ENCODE peak calls at places on chromosomes 6 and 20, in eight cellular contexts. C is psoas muscle, K is fibroblast of lung, X is heart left ventricle, T is SK-N-SH, B is left ventricle myocardium inferior, I is K562, U is adrenal gland. G is an unnamed sample. For H3K9me3, H3K27me3 and H3K4me1, the result is how much of the 10 kb centered on the place peaks cover.

GRCh38 chr6:12529364-12530019 is 187.1 kb upstream of the PHACTR1 start:
- DNase-seq in C (no peak), K (no peak), X (no peak), T (no peak), B (no peak), I (no peak), U (no peak), G (no peak)

GRCh38 chr6:88072462-88072861 is 24.8 kb downstream of the SPACA1 start:
- DNase-seq in C (no peak), K (no peak), X (no peak), T (no peak), B (no peak), I (no peak), U (no peak), G (no peak)

GRCh38 chr6:170480045-170480714 is 72.9 kb downstream of the PSMB1 start:
- DNase-seq in C (no peak), K (no peak), X (no peak), T (no peak), B (peak), I (no peak), U (no peak), G (peak)

GRCh38 chr20:48769111-48769879 is 58.5 kb downstream of the PREX1 start:
- DNase-seq in C (no peak), K (peak), X (no peak), T (no peak), B (no peak), I (peak), U (no peak), G (no peak)

GRCh38 chr6:97136644-97137358 is 146.2 kb downstream of the MMS22L start:
- DNase-seq in C (no peak), K (no peak), X (no peak), T (peak), B (no peak), I (no peak), U (no peak), G (no peak)

GRCh38 chr6:159969921-159970320 is 1.0 kb downstream of the IGF2R start:
- DNase-seq in C (no peak), K (peak), X (no peak), T (peak), B (no peak), I (peak), U (peak), G (peak)

GRCh38 chr6:114007451-114007953 is 36.6 kb upstream of the HDAC2 start:
- DNase-seq in C (no peak), K (peak), X (no peak), T (no peak), B (no peak), I (no peak), U (no peak), G (no peak)

GRCh38 chr6:113620372-113620771 is 236.8 kb upstream of the MARCKS start:
- DNase-seq in C (no peak), K (peak), X (no peak), T (no peak), B (no peak), I (no peak), U (no peak), G (no peak)

GRCh38 chr6:45801471-45802289 is 214.0 kb downstream of the CLIC5 start:
- DNase-seq in C (no peak), K (peak), X (no peak), T (no peak), B (no peak), I (no peak), U (no peak), G (no peak)

GRCh38 chr20:41800040-41800439 is 181.9 kb upstream of the CHD6 start:
- DNase-seq in C (no peak), K (no peak), X (no peak), T (no peak), B (no peak), I (no peak), U (no peak), G (no peak)

GRCh38 chr6:17877196-17877889 is 110.1 kb downstream of the KIF13A start:
- DNase-seq in C (no peak), K (peak), X (no peak), T (no peak), B (no peak), I (no peak), U (no peak), G (peak)

GRCh38 chr20:45578151-45578660 is 878 bp downstream of the WFDC8 start:
- DNase-seq in C (no peak), K (no peak), X (no peak), T (no peak), B (no peak), I (no peak), U (no peak), G (no peak)

GRCh38 chr6:6633898-6634734 is 45.6 kb downstream of the LY86 start:
- DNase-seq in C (no peak), K (no peak), X (no peak), T (no peak), B (no peak), I (no peak), U (no peak), G (no peak)

GRCh38 chr20:37526839-37527637 is 638 bp downstream of the BLCAP start:
- DNase-seq in C (peak), K (peak), X (no peak), T (peak), B (no peak), I (peak), U (no peak), G (peak)

DNA sequence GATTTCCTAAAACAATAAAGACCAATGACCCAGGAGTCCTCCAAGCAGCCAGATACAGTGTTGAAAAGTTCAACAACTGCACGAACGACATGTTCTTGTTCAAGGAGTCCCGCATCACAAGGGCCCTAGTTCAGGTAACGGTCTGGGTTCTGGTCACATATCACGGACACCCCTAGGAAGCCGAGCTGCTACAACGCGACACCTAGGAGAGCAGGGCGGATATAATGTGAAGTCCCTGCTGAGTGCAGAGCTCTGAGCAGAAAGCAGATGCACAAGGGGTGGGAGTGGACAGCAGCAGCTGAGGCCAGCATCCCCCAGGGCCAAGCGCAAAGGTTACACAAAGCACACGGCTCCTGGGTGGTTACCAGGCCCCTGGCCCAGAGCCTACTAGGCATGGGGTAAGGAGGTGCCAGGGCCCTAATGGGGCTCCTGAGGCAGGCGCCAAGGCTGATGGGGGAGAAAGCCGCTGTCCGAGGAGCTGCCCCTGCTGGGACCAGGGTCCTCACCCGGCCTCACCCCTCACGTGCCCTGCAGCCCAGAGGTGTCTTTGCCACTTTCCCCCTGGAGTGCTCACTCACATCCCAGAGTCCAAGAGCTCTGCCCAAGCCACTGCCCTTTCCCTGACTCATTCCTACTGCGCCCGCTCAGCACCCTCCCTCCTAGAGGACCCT is 8.4 kb downstream of the CST7 start:
- DNase-seq in C (no peak), K (no peak), X (no peak), T (no peak), B (no peak), I (no peak), U (no peak), G (no peak)
- H3K9me3 ChIP-seq in C (under half), K (under half), X (under half), T (under half), B (under half), I (under half), U (under half), G (under half)

DNA sequence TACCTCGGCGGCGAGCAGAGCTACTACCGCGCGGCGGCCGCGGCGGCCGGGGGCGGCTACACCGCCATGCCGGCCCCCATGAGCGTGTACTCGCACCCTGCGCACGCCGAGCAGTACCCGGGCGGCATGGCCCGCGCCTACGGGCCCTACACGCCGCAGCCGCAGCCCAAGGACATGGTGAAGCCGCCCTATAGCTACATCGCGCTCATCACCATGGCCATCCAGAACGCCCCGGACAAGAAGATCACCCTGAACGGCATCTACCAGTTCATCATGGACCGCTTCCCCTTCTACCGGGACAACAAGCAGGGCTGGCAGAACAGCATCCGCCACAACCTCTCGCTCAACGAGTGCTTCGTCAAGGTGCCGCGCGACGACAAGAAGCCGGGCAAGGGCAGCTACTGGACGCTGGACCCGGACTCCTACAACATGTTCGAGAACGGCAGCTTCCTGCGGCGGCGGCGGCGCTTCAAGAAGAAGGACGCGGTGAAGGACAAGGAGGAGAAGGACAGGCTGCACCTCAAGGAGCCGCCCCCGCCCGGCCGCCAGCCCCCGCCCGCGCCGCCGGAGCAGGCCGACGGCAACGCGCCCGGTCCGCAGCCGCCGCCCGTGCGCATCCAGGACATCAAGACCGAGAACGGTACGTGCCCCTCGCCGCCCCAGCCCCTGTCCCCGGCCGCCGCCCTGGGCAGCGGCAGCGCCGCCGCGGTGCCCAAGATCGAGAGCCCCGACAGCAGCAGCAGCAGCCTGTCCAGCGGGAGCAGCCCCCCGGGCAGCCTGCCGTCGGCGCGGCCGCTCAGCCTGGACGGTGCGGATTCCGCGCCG is 994 bp downstream of the FOXC1 start:
- DNase-seq in C (peak), K (peak), X (no peak), T (no peak), B (no peak), I (no peak), U (peak), G (peak)
- H3K27me3 ChIP-seq in C (under half), K (under half), X (under half), T (under half), B (half or more), I (under half), U (half or more), G (under half)

DNA sequence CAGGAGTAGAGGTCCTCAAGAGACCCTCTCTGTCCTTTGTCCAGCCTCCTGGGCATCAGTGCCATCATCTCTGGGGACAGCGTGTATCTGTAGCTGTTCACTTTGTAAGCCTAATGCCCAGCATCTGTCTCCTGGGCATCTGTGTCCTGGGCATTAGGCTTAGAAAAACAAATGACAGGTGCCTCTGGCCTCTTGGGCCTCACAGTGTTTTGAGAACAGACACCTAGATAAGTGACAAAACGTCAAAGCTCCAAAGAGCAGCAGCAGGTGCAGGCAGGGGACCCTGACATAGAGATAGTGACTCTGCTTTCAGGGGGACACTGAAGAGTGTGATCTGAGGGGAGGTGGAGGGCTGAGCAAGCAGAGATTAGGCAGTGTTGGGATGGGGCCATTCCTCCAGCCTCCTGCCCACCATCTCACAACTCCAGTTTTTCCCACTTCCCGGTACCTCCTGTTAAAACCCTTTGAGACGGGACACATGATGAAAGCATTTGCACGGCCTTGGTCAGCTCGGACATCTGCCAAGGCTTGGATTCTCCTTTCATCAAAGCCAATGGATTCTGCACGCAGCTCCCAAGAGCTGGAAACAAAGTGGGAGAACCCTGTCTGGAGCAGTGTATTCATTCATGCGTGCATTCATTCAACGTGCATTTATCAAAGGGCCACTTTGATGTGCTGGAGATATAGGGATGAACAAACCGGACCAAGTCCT is 55.5 kb upstream of the CD93 start:
- DNase-seq in C (peak), K (peak), X (no peak), T (no peak), B (no peak), I (no peak), U (peak), G (no peak)
- H3K4me1 ChIP-seq in C (half or more), K (under half), X (under half), T (under half), B (under half), I (half or more), U (under half), G (under half)

GRCh38 chr6:4846387-4846786 is 70.2 kb downstream of the CDYL start:
- DNase-seq in C (no peak), K (no peak), X (no peak), T (no peak), B (no peak), I (no peak), U (no peak), G (no peak)

GRCh38 chr6:4849214-4849613 is 73.0 kb downstream of the CDYL start:
- DNase-seq in C (no peak), K (peak), X (no peak), T (no peak), B (no peak), I (no peak), U (no peak), G (peak)

GRCh38 chr6:4840169-4840568 is 64.0 kb downstream of the CDYL start:
- DNase-seq in C (no peak), K (no peak), X (no peak), T (no peak), B (no peak), I (no peak), U (no peak), G (no peak)

GRCh38 chr6:4848382-4849068 is 72.3 kb downstream of the CDYL start:
- DNase-seq in C (no peak), K (peak), X (no peak), T (no peak), B (no peak), I (no peak), U (no peak), G (no peak)

GRCh38 chr6:4844108-4844507 is 67.9 kb downstream of the CDYL start:
- DNase-seq in C (no peak), K (no peak), X (no peak), T (no peak), B (no peak), I (no peak), U (no peak), G (no peak)
- H3K9me3 ChIP-seq in C (under half), K (under half), X (under half), T (under half), B (half or more), I (under half), U (under half), G (under half)

GRCh38 chr6:33947916-33948594 is 144.3 kb upstream of the MLN start:
- DNase-seq in C (no peak), K (no peak), X (no peak), T (no peak), B (no peak), I (no peak), U (no peak), G (no peak)

GRCh38 chr6:33950891-33951889 is 147.4 kb upstream of the MLN start:
- DNase-seq in C (no peak), K (no peak), X (peak), T (no peak), B (no peak), I (no peak), U (no peak), G (no peak)

GRCh38 chr6:33947047-33947446 is 143.2 kb upstream of the MLN start:
- DNase-seq in C (no peak), K (no peak), X (no peak), T (no peak), B (no peak), I (no peak), U (no peak), G (no peak)

GRCh38 chr6:33949877-33950831 is 146.4 kb upstream of the MLN start:
- DNase-seq in C (no peak), K (no peak), X (no peak), T (no peak), B (no peak), I (no peak), U (no peak), G (no peak)

GRCh38 chr6:33949111-33949510 is 145.3 kb upstream of the MLN start:
- DNase-seq in C (no peak), K (no peak), X (no peak), T (no peak), B (no peak), I (no peak), U (no peak), G (no peak)
- H3K27me3 ChIP-seq in C (under half), K (under half), X (under half), T (under half), B (half or more), I (half or more), U (under half), G (half or more)

DNA sequence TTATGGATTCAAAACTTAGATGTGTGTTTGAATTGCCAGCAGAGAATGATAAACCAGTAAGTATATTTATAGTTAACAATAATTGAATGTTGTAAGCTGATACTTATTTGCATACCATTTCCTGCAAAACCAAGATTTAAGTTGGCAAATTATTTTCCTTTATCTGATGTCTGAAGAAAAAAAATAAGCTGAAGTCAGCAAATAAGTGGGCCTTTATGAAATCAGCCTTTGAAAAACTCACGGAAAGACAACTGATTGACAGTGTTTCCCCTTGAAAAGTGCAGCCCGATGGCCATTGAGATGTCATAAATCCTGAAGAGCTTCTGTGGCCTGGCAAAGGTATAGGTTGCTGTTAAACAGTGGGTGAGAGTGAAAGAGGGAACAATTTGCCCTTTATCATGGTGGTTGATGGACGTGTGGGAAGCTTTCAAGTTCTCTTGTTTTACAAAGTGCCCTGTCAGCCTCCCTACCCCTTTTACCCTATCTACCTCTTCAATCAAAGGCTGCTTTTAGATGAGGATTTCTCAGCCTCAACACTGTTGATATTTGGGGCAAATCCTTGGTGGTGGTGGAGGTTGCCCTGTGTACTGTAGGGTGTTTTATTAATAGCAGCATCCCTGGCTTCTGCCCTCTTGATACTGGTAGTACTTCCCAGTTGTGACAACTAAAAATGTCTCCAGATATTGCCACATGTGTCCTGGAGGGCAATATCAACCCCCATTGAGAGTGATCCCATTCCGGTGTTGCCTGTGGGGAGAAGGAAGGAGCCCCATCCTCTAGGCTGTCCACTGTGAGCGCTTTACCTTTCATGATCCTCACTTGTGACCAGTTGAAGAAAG is 50.2 kb downstream of the VAPB start:
- DNase-seq in C (no peak), K (no peak), X (no peak), T (no peak), B (no peak), I (no peak), U (no peak), G (no peak)
- H3K4me1 ChIP-seq in C (under half), K (under half), X (under half), T (under half), B (under half), I (under half), U (under half), G (under half)

G was measured in adipocyte.